ENCODE peak calls at places on chromosome 3, in nine cellular contexts. M is caudate nucleus; C is activated T-cell treated with anti-CD3 and anti-CD28 coated beads for 24 hours; O is ecto neural progenitor cell; I is tibial nerve; A is mesendoderm; L is NCI-H1694; U is stimulated activated naive B cell treated with anti-CD40 and anti-IgM and Interleukin-4, amounts not matched to agents 10 μg/mL and 1 μg/mL and 100 μg/mL, for 72 hours; G is glutamatergic neuron. Z is an unnamed sample.

GRCh38 chr3:77885381-77885780 is 845.5 kb downstream of the ROBO2 start:
- DNase-seq in I (no peak), G (no peak), O (no peak), A (no peak), U (no peak), L (no peak), M (no peak), C (no peak), Z (no peak)

GRCh38 chr3:26579126-26579525 is 43.4 kb upstream of the LRRC3B start:
- DNase-seq in C (no peak), O (no peak), M (no peak), A (peak; percentile 62), U (no peak), G (no peak), L (no peak), I (no peak), Z (no peak)

GRCh38 chr3:23611737-23612295 is 193.9 kb upstream of the UBE2E1 start:
- DNase-seq in M (peak; percentile 23), I (peak; percentile 64), G (no peak), U (no peak), L (no peak), A (peak; percentile 37), C (no peak), O (no peak), Z (no peak)

GRCh38 chr3:25453521-25454410 is 25.7 kb downstream of the RARB start:
- DNase-seq in U (no peak), G (no peak), I (no peak), A (no peak), O (no peak), C (no peak), L (no peak), M (no peak), Z (no peak)

GRCh38 chr3:69411331-69411730 is 25.4 kb upstream of the FRMD4B start:
- DNase-seq in M (no peak), O (no peak), I (no peak), G (no peak), U (no peak), A (no peak), L (no peak), C (no peak), Z (no peak)

GRCh38 chr3:55554621-55555020 is 67.5 kb upstream of the WNT5A start:
- DNase-seq in M (no peak), I (no peak), O (no peak), C (no peak), L (no peak), U (no peak), A (peak; percentile 54), G (no peak), Z (no peak)

GRCh38 chr3:17028363-17028762 is 143.6 kb downstream of the PLCL2 start:
- DNase-seq in G (no peak), O (no peak), A (no peak), U (no peak), I (no peak), C (no peak), L (no peak), M (no peak), Z (no peak)

GRCh38 chr3:149532463-149533180 is 58.1 kb downstream of the TM4SF4 start:
- DNase-seq in A (no peak), C (no peak), M (no peak), I (no peak), U (no peak), L (no peak), O (no peak), G (peak; percentile 28), Z (peak; percentile 33)

GRCh38 chr3:106514431-106514830 is 645.6 kb upstream of the CBLB start:
- DNase-seq in L (no peak), A (no peak), G (no peak), O (no peak), M (no peak), C (no peak), I (no peak), U (no peak), Z (no peak)

GRCh38 chr3:52522651-52523251 is 10.9 kb downstream of the NT5DC2 start:
- DNase-seq in M (no peak), A (no peak), U (no peak), I (no peak), O (no peak), G (peak; percentile 16), L (no peak), C (no peak), Z (no peak)

GRCh38 chr3:161104561-161105551 is at the start of gene B3GALNT1:
- DNase-seq in U (peak; percentile 43), A (peak; percentile 84), M (peak; percentile 55), O (peak; percentile 77), C (peak; percentile 7), L (no peak), I (peak; percentile 16), G (peak; percentile 65), Z (peak; percentile 51)

GRCh38 chr3:18510947-18511346 is 85.8 kb upstream of the SATB1 start:
- DNase-seq in I (no peak), L (no peak), O (no peak), C (no peak), M (no peak), A (no peak), G (no peak), U (no peak), Z (no peak)

GRCh38 chr3:46925585-46925934 is 48.0 kb downstream of the PTH1R start:
- DNase-seq in U (no peak), A (no peak), I (no peak), G (no peak), L (no peak), M (no peak), C (no peak), O (no peak), Z (no peak)

GRCh38 chr3:48692551-48692950 is 6.8 kb upstream of the NCKIPSD start:
- DNase-seq in U (no peak), I (no peak), L (no peak), C (no peak), G (no peak), O (no peak), M (no peak), A (no peak), Z (no peak)

GRCh38 chr3:159844801-159845261 is 143.8 kb upstream of the IL12A start:
- DNase-seq in A (no peak), L (no peak), I (no peak), M (no peak), C (no peak), G (peak; percentile 24), U (no peak), O (no peak), Z (no peak)

GRCh38 chr3:9776896-9777694 is 7.3 kb upstream of the CAMK1 start:
- DNase-seq in A (no peak), O (no peak), L (no peak), M (peak; percentile 7), C (no peak), U (no peak), G (no peak), I (no peak), Z (no peak)

GRCh38 chr3:13016083-13016725 is 57.0 kb downstream of the IQSEC1 start:
- DNase-seq in O (no peak), L (no peak), M (no peak), G (peak; percentile 61), A (no peak), I (peak; percentile 63), U (peak; percentile 80), C (no peak), Z (peak; percentile 76)

GRCh38 chr3:78804251-78805037 is 963.4 kb downstream of the ROBO1 start:
- DNase-seq in A (peak; percentile 22), M (no peak), I (no peak), L (no peak), G (no peak), U (no peak), O (no peak), C (no peak), Z (no peak)

GRCh38 chr3:147038456-147038855 is 367.9 kb downstream of the ZIC4 start:
- DNase-seq in G (no peak), U (no peak), M (no peak), I (no peak), C (no peak), O (no peak), L (no peak), A (no peak), Z (no peak)

GRCh38 chr3:59812778-59813558 is 763.1 kb upstream of the CFAP20DC start:
- DNase-seq in G (no peak), I (no peak), M (no peak), C (no peak), A (peak; percentile 95), L (no peak), U (no peak), O (no peak), Z (no peak)

GRCh38 chr3:126180477-126181397 is at the start of gene ALDH1L1:
- DNase-seq in U (no peak), C (no peak), O (peak; percentile 83), L (no peak), G (peak; percentile 59), A (peak; percentile 86), M (peak; percentile 85), I (peak; percentile 68), Z (no peak)

GRCh38 chr3:129001817-129002572 is 891 bp downstream of the EFCC1 start:
- DNase-seq in L (no peak), O (peak; percentile 72), M (no peak), I (no peak), G (peak; percentile 68), U (no peak), A (peak; percentile 46), C (no peak), Z (no peak)

GRCh38 chr3:44970916-44971490 is 5.0 kb downstream of the ZDHHC3 start:
- DNase-seq in O (no peak), M (no peak), U (no peak), C (no peak), I (no peak), G (no peak), L (no peak), A (no peak), Z (no peak)

GRCh38 chr3:72595927-72596610 is 252.2 kb downstream of the SHQ1 start:
- DNase-seq in L (no peak), U (no peak), O (no peak), A (no peak), I (no peak), C (no peak), M (no peak), G (no peak), Z (no peak)

GRCh38 chr3:52317601-52318000 is 1.5 kb downstream of the DNAH1 start:
- DNase-seq in I (no peak), L (no peak), M (no peak), A (peak; percentile 91), O (peak; percentile 88), U (peak; percentile 35), C (peak; percentile 61), G (peak; percentile 87), Z (peak; percentile 72)

GRCh38 chr3:182755308-182756106 is 37.8 kb upstream of the ATP11B start:
- DNase-seq in C (no peak), M (no peak), A (no peak), I (no peak), U (no peak), O (no peak), L (no peak), G (no peak), Z (no peak)

GRCh38 chr3:113002676-113003075 is 11.9 kb downstream of the GTPBP8 start:
- DNase-seq in I (no peak), A (peak; percentile 73), O (no peak), U (no peak), C (no peak), G (no peak), M (no peak), L (no peak), Z (no peak)

GRCh38 chr3:172391592-172392302 is 56.5 kb downstream of the GHSR start:
- DNase-seq in L (no peak), G (no peak), A (no peak), C (no peak), O (no peak), I (no peak), U (no peak), M (no peak), Z (no peak)

GRCh38 chr3:16388850-16389411 is 123.9 kb downstream of the OXNAD1 start:
- DNase-seq in L (no peak), C (no peak), I (no peak), O (no peak), M (no peak), U (no peak), A (no peak), G (no peak), Z (no peak)

GRCh38 chr3:58492385-58492970 is 582 bp downstream of the KCTD6 start:
- DNase-seq in U (peak; percentile 18), I (no peak), C (no peak), O (no peak), G (no peak), M (no peak), L (no peak), A (no peak), Z (peak; percentile 45)

GRCh38 chr3:171193693-171194092 is 167.2 kb upstream of the SLC2A2 start:
- DNase-seq in O (no peak), A (no peak), I (no peak), G (no peak), U (no peak), M (no peak), L (no peak), C (no peak), Z (no peak)